ENCODE peak calls at places on chromosomes 11 and 22, in seven cellular contexts. One of them, this sample, is unnamed.

GRCh38 chr11:2393941-2394817 is 6.4 kb upstream of the TSSC4 start:
- DNase-seq in T-helper 2 cell: no peak
- DNase-seq in activated T-helper 9 cell treated with anti-CD3 and anti-CD28 coated beads, Interleukin-2, amount 50 U/mL, for 16 hours: no peak
- DNase-seq in KG1: no peak
- DNase-seq in amniotic stem cell: no peak
- DNase-seq in H1: no peak
- DNase-seq in psoas muscle: no peak
- DNase-seq in this sample: no peak

GRCh38 chr22:47043835-47044721 is 281.6 kb downstream of the TBC1D22A start:
- DNase-seq in KG1: no peak
- DNase-seq in activated T-helper 9 cell treated with anti-CD3 and anti-CD28 coated beads, Interleukin-2, amount 50 U/mL, for 16 hours: no peak
- DNase-seq in psoas muscle: no peak
- DNase-seq in H1: no peak
- DNase-seq in T-helper 2 cell: no peak
- DNase-seq in amniotic stem cell: no peak
- DNase-seq in this sample: no peak

GRCh38 chr11:71131861-71132260 is 120.5 kb downstream of the SHANK2 start:
- DNase-seq in KG1: no peak
- DNase-seq in psoas muscle: no peak
- DNase-seq in amniotic stem cell: no peak
- DNase-seq in activated T-helper 9 cell treated with anti-CD3 and anti-CD28 coated beads, Interleukin-2, amount 50 U/mL, for 16 hours: no peak
- DNase-seq in H1: no peak
- DNase-seq in T-helper 2 cell: no peak
- DNase-seq in this sample: peak

GRCh38 chr11:110531056-110531756 is 101.5 kb downstream of the FDX1 start:
- DNase-seq in H1: no peak
- DNase-seq in activated T-helper 9 cell treated with anti-CD3 and anti-CD28 coated beads, Interleukin-2, amount 50 U/mL, for 16 hours: no peak
- DNase-seq in psoas muscle: no peak
- DNase-seq in T-helper 2 cell: no peak
- DNase-seq in amniotic stem cell: no peak
- DNase-seq in KG1: no peak
- DNase-seq in this sample: no peak

GRCh38 chr22:39415506-39415905 is 15.9 kb downstream of the TAB1 start:
- DNase-seq in psoas muscle: no peak
- DNase-seq in amniotic stem cell: no peak
- DNase-seq in H1: no peak
- DNase-seq in T-helper 2 cell: no peak
- DNase-seq in KG1: no peak
- DNase-seq in activated T-helper 9 cell treated with anti-CD3 and anti-CD28 coated beads, Interleukin-2, amount 50 U/mL, for 16 hours: no peak
- DNase-seq in this sample: no peak

GRCh38 chr11:78365381-78365792 is 52.2 kb downstream of the GAB2 start:
- DNase-seq in amniotic stem cell: no peak
- DNase-seq in KG1: no peak
- DNase-seq in H1: peak
- DNase-seq in T-helper 2 cell: no peak
- DNase-seq in psoas muscle: no peak
- DNase-seq in activated T-helper 9 cell treated with anti-CD3 and anti-CD28 coated beads, Interleukin-2, amount 50 U/mL, for 16 hours: no peak
- DNase-seq in this sample: peak

GRCh38 chr11:127640822-127641485 is 640.4 kb upstream of the KIRREL3 start:
- DNase-seq in psoas muscle: no peak
- DNase-seq in amniotic stem cell: no peak
- DNase-seq in KG1: no peak
- DNase-seq in T-helper 2 cell: no peak
- DNase-seq in H1: no peak
- DNase-seq in activated T-helper 9 cell treated with anti-CD3 and anti-CD28 coated beads, Interleukin-2, amount 50 U/mL, for 16 hours: no peak
- DNase-seq in this sample: no peak

GRCh38 chr11:82988936-82989627 is 82.6 kb downstream of the RAB30 start:
- DNase-seq in psoas muscle: no peak
- DNase-seq in H1: no peak
- DNase-seq in activated T-helper 9 cell treated with anti-CD3 and anti-CD28 coated beads, Interleukin-2, amount 50 U/mL, for 16 hours: no peak
- DNase-seq in amniotic stem cell: no peak
- DNase-seq in T-helper 2 cell: no peak
- DNase-seq in KG1: no peak
- DNase-seq in this sample: no peak

GRCh38 chr11:61695917-61696316 is 15.7 kb downstream of the DAGLA start:
- DNase-seq in H1: no peak
- DNase-seq in activated T-helper 9 cell treated with anti-CD3 and anti-CD28 coated beads, Interleukin-2, amount 50 U/mL, for 16 hours: peak
- DNase-seq in KG1: no peak
- DNase-seq in amniotic stem cell: peak
- DNase-seq in psoas muscle: peak
- DNase-seq in T-helper 2 cell: peak
- DNase-seq in this sample: peak

GRCh38 chr22:25357056-25357455 is 137.6 kb downstream of the CRYBB2 start:
- DNase-seq in amniotic stem cell: no peak
- DNase-seq in H1: no peak
- DNase-seq in activated T-helper 9 cell treated with anti-CD3 and anti-CD28 coated beads, Interleukin-2, amount 50 U/mL, for 16 hours: no peak
- DNase-seq in KG1: no peak
- DNase-seq in psoas muscle: no peak
- DNase-seq in T-helper 2 cell: no peak
- DNase-seq in this sample: no peak

GRCh38 chr11:66727883-66728759 is 895 bp downstream of the SPTBN2 start:
- DNase-seq in activated T-helper 9 cell treated with anti-CD3 and anti-CD28 coated beads, Interleukin-2, amount 50 U/mL, for 16 hours: no peak
- DNase-seq in psoas muscle: no peak
- DNase-seq in amniotic stem cell: no peak
- DNase-seq in T-helper 2 cell: no peak
- DNase-seq in KG1: no peak
- DNase-seq in H1: no peak
- DNase-seq in this sample: no peak

GRCh38 chr11:83725161-83725560 is 439.0 kb upstream of the CCDC90B start:
- DNase-seq in amniotic stem cell: no peak
- DNase-seq in activated T-helper 9 cell treated with anti-CD3 and anti-CD28 coated beads, Interleukin-2, amount 50 U/mL, for 16 hours: no peak
- DNase-seq in T-helper 2 cell: no peak
- DNase-seq in KG1: no peak
- DNase-seq in H1: no peak
- DNase-seq in psoas muscle: no peak
- DNase-seq in this sample: no peak

GRCh38 chr11:127338380-127339259 is 338.1 kb upstream of the KIRREL3 start:
- DNase-seq in KG1: no peak
- DNase-seq in activated T-helper 9 cell treated with anti-CD3 and anti-CD28 coated beads, Interleukin-2, amount 50 U/mL, for 16 hours: no peak
- DNase-seq in psoas muscle: no peak
- DNase-seq in T-helper 2 cell: no peak
- DNase-seq in amniotic stem cell: no peak
- DNase-seq in H1: peak
- DNase-seq in this sample: no peak

GRCh38 chr11:20369816-20370215 is 6.3 kb downstream of the HTATIP2 start:
- DNase-seq in amniotic stem cell: no peak
- DNase-seq in psoas muscle: no peak
- DNase-seq in T-helper 2 cell: no peak
- DNase-seq in H1: no peak
- DNase-seq in activated T-helper 9 cell treated with anti-CD3 and anti-CD28 coated beads, Interleukin-2, amount 50 U/mL, for 16 hours: no peak
- DNase-seq in KG1: no peak
- DNase-seq in this sample: no peak

GRCh38 chr11:121801796-121802195 is 314.2 kb downstream of the BLID start:
- DNase-seq in amniotic stem cell: no peak
- DNase-seq in activated T-helper 9 cell treated with anti-CD3 and anti-CD28 coated beads, Interleukin-2, amount 50 U/mL, for 16 hours: no peak
- DNase-seq in H1: no peak
- DNase-seq in psoas muscle: no peak
- DNase-seq in T-helper 2 cell: no peak
- DNase-seq in KG1: no peak
- DNase-seq in this sample: no peak

GRCh38 chr11:77100166-77101042 is 2.2 kb upstream of the OMP start:
- DNase-seq in psoas muscle: peak
- DNase-seq in amniotic stem cell: no peak
- DNase-seq in T-helper 2 cell: no peak
- DNase-seq in KG1: no peak
- DNase-seq in H1: no peak
- DNase-seq in activated T-helper 9 cell treated with anti-CD3 and anti-CD28 coated beads, Interleukin-2, amount 50 U/mL, for 16 hours: no peak
- DNase-seq in this sample: no peak